ENCODE peak calls at places on chromosomes 7 and 10, in eight cellular contexts. H is EH, R is HCEC 1CT, X is psoas muscle, Z is heart left ventricle, N is fibroblast of the conjunctiva, O is NCI-H1436, M is GM23338. T is an unnamed sample.

GRCh38 chr7:110786576-110786975 is 304.4 kb upstream of the LRRN3 start:
- DNase-seq in Z (no peak), M (no peak), H (no peak), R (no peak), N (no peak), O (peak), X (no peak), T (no peak)

GRCh38 chr10:71950683-71951082 is 13.5 kb upstream of the CHST3 start:
- DNase-seq in H (no peak), X (no peak), O (no peak), Z (no peak), M (no peak), R (no peak), N (no peak), T (no peak)

GRCh38 chr7:81736088-81736487 is 33.8 kb downstream of the HGF start:
- DNase-seq in Z (no peak), H (no peak), X (no peak), M (no peak), R (no peak), O (no peak), N (no peak), T (no peak)

GRCh38 chr7:17848516-17848915 is 91.8 kb downstream of the SNX13 start:
- DNase-seq in R (no peak), X (no peak), Z (no peak), O (no peak), N (no peak), H (no peak), M (no peak), T (no peak)

GRCh38 chr7:115516341-115516740 is 514.2 kb downstream of the TFEC start:
- DNase-seq in M (no peak), N (no peak), H (peak), R (no peak), Z (no peak), O (no peak), X (no peak), T (no peak)

GRCh38 chr7:31114593-31115343 is 62.7 kb downstream of the ADCYAP1R1 start:
- DNase-seq in R (peak), O (no peak), N (peak), H (peak), X (no peak), M (peak), Z (no peak), T (peak)

GRCh38 chr7:50849991-50850390 is 67.3 kb upstream of the GRB10 start:
- DNase-seq in Z (no peak), O (no peak), X (no peak), N (no peak), R (no peak), H (no peak), M (no peak), T (no peak)

GRCh38 chr7:85186521-85187241 is at the start of gene SEMA3D:
- DNase-seq in O (peak), Z (peak), R (peak), M (peak), X (peak), H (peak), N (peak), T (peak)

GRCh38 chr7:116447980-116448839 is 51.3 kb upstream of the CAV2 start:
- DNase-seq in M (no peak), O (no peak), N (no peak), X (no peak), Z (no peak), R (peak), H (no peak), T (no peak)

GRCh38 chr7:76069238-76069638 is 21.3 kb downstream of the MDH2 start:
- DNase-seq in X (peak), N (peak), H (peak), O (no peak), Z (peak), R (peak), M (peak), T (no peak)

GRCh38 chr10:96858038-96858705 is 26.1 kb downstream of the LCOR start:
- DNase-seq in R (no peak), Z (no peak), O (no peak), X (no peak), N (no peak), H (peak), M (no peak), T (no peak)

GRCh38 chr7:76303829-76304505 is 1.5 kb downstream of the HSPB1 start:
- DNase-seq in O (no peak), H (peak), Z (no peak), N (no peak), R (peak), M (no peak), X (peak), T (no peak)

GRCh38 chr10:130740166-130740565 is 571.4 kb downstream of the TCERG1L start:
- DNase-seq in M (no peak), N (no peak), H (no peak), R (no peak), X (no peak), O (no peak), Z (no peak), T (no peak)

GRCh38 chr10:72426982-72427381 is 72.3 kb upstream of the DNAJB12 start:
- DNase-seq in X (no peak), M (peak), R (no peak), H (no peak), O (no peak), N (no peak), Z (peak), T (peak)

GRCh38 chr10:110648743-110649651 is 4.9 kb downstream of the RBM20 start:
- DNase-seq in N (no peak), Z (no peak), H (peak), M (no peak), O (no peak), R (peak), X (no peak), T (no peak)

GRCh38 chr7:25901658-25902057 is 250.3 kb upstream of the NFE2L3 start:
- DNase-seq in M (no peak), Z (no peak), O (no peak), R (no peak), N (no peak), H (no peak), X (no peak), T (no peak)

GRCh38 chr10:90420637-90421318 is 437.1 kb downstream of the HTR7 start:
- DNase-seq in R (no peak), H (no peak), O (no peak), Z (no peak), M (no peak), N (no peak), X (no peak), T (no peak)

GRCh38 chr10:123129553-123130271 is 6.1 kb upstream of the HMX3 start:
- DNase-seq in N (no peak), R (no peak), M (no peak), X (no peak), H (no peak), O (no peak), Z (no peak), T (no peak)

GRCh38 chr7:123120286-123120685 is 79.5 kb downstream of the SLC13A1 start:
- DNase-seq in X (no peak), O (no peak), N (no peak), Z (no peak), R (no peak), H (no peak), M (no peak), T (no peak)

GRCh38 chr10:51508156-51508555 is 191.2 kb downstream of the CSTF2T start:
- DNase-seq in Z (no peak), N (no peak), X (no peak), R (no peak), H (no peak), O (no peak), M (no peak), T (no peak)

GRCh38 chr10:88968316-88968882 is 15.8 kb upstream of the ACTA2 start:
- DNase-seq in R (no peak), H (peak), N (no peak), O (no peak), X (no peak), Z (no peak), M (no peak), T (no peak)

GRCh38 chr7:2495402-2496309 is 19.5 kb upstream of the GRIFIN start:
- DNase-seq in H (no peak), O (no peak), R (no peak), Z (no peak), M (peak), X (no peak), N (no peak), T (peak)

GRCh38 chr7:151400626-151401315 is 9.1 kb downstream of the WDR86 start:
- DNase-seq in Z (no peak), X (no peak), M (no peak), O (no peak), N (no peak), R (no peak), H (no peak), T (no peak)

GRCh38 chr10:112969542-112969941 is 19.5 kb downstream of the TCF7L2 start:
- DNase-seq in O (no peak), Z (no peak), N (no peak), R (no peak), M (no peak), X (no peak), H (no peak), T (no peak)

GRCh38 chr10:132904169-132904813 is 38.1 kb downstream of the CFAP46 start:
- DNase-seq in R (peak), X (no peak), M (peak), Z (peak), H (peak), O (peak), N (no peak), T (peak)

GRCh38 chr10:57818522-57818921 is 449.2 kb downstream of the IPMK start:
- DNase-seq in Z (no peak), O (no peak), N (no peak), M (no peak), R (no peak), H (no peak), X (no peak), T (no peak)

GRCh38 chr7:99762680-99763327 is 21.2 kb downstream of the CYP3A4 start:
- DNase-seq in X (peak), Z (peak), R (no peak), N (peak), H (no peak), O (no peak), M (no peak), T (no peak)

GRCh38 chr7:78179211-78179610 is 380.6 kb downstream of the PHTF2 start:
- DNase-seq in H (no peak), O (no peak), N (no peak), X (no peak), M (no peak), R (no peak), Z (no peak), T (no peak)

GRCh38 chr10:84537447-84537931 is 209.1 kb downstream of the CCSER2 start:
- DNase-seq in M (peak), Z (peak), X (peak), O (peak), R (peak), H (peak), N (peak), T (peak)

T was measured in endothelial cell.